ENCODE peak calls at places on chromosome X, in five cellular contexts. One of them, this sample, is unnamed.

GRCh38 chrX:150903110-150903508 is 4.6 kb upstream of the CD99L2 start:
- DNase-seq in neuronal stem cell: no peak
- DNase-seq in sigmoid colon: no peak
- DNase-seq in tibial nerve: no peak
- DNase-seq in cardiac muscle cell: no peak
- DNase-seq in this sample: no peak

GRCh38 chrX:69189972-69190371 is 24.7 kb upstream of the PJA1 start:
- DNase-seq in tibial nerve: no peak
- DNase-seq in cardiac muscle cell: peak
- DNase-seq in neuronal stem cell: no peak
- DNase-seq in sigmoid colon: no peak
- DNase-seq in this sample: no peak

GRCh38 chrX:116009871-116010710 is 160.5 kb upstream of the AGTR2 start:
- DNase-seq in cardiac muscle cell: no peak
- DNase-seq in neuronal stem cell: no peak
- DNase-seq in sigmoid colon: no peak
- DNase-seq in tibial nerve: no peak
- DNase-seq in this sample: peak

GRCh38 chrX:63656871-63657580 is 128.0 kb downstream of the ARHGEF9 start:
- DNase-seq in sigmoid colon: no peak
- DNase-seq in cardiac muscle cell: peak
- DNase-seq in tibial nerve: no peak
- DNase-seq in neuronal stem cell: no peak
- DNase-seq in this sample: no peak

GRCh38 chrX:149462849-149463248 is 42.3 kb downstream of the IDS start:
- DNase-seq in neuronal stem cell: no peak
- DNase-seq in cardiac muscle cell: peak
- DNase-seq in tibial nerve: no peak
- DNase-seq in sigmoid colon: no peak
- DNase-seq in this sample: no peak

GRCh38 chrX:150899191-150899757 is 806 bp upstream of the CD99L2 start:
- DNase-seq in tibial nerve: peak
- DNase-seq in neuronal stem cell: no peak
- DNase-seq in sigmoid colon: peak
- DNase-seq in cardiac muscle cell: peak
- DNase-seq in this sample: peak

GRCh38 chrX:73577368-73577767 is 14.4 kb downstream of the CHIC1 start:
- DNase-seq in neuronal stem cell: peak
- DNase-seq in tibial nerve: no peak
- DNase-seq in sigmoid colon: no peak
- DNase-seq in cardiac muscle cell: peak
- DNase-seq in this sample: no peak

GRCh38 chrX:151359341-151359740 is 37.7 kb upstream of the VMA21 start:
- DNase-seq in cardiac muscle cell: no peak
- DNase-seq in neuronal stem cell: no peak
- DNase-seq in sigmoid colon: no peak
- DNase-seq in tibial nerve: no peak
- DNase-seq in this sample: no peak

GRCh38 chrX:8815460-8816065 is 14.4 kb upstream of the FAM9A start:
- DNase-seq in tibial nerve: no peak
- DNase-seq in sigmoid colon: no peak
- DNase-seq in neuronal stem cell: peak
- DNase-seq in cardiac muscle cell: peak
- DNase-seq in this sample: no peak

GRCh38 chrX:73916931-73917657 is 354.1 kb downstream of the CHIC1 start:
- DNase-seq in sigmoid colon: no peak
- DNase-seq in cardiac muscle cell: peak
- DNase-seq in neuronal stem cell: peak
- DNase-seq in tibial nerve: no peak
- DNase-seq in this sample: no peak

GRCh38 chrX:94178145-94178790 is 504.3 kb downstream of the FAM133A start:
- DNase-seq in cardiac muscle cell: no peak
- DNase-seq in neuronal stem cell: no peak
- DNase-seq in sigmoid colon: no peak
- DNase-seq in tibial nerve: no peak
- DNase-seq in this sample: no peak

GRCh38 chrX:11321986-11322385 is 28.8 kb downstream of the AMELX start:
- DNase-seq in neuronal stem cell: no peak
- DNase-seq in cardiac muscle cell: peak
- DNase-seq in tibial nerve: no peak
- DNase-seq in sigmoid colon: no peak
- DNase-seq in this sample: no peak

GRCh38 chrX:143615851-143616250 is 20.1 kb downstream of the SLITRK4 start:
- DNase-seq in sigmoid colon: no peak
- DNase-seq in cardiac muscle cell: peak
- DNase-seq in tibial nerve: no peak
- DNase-seq in neuronal stem cell: no peak
- DNase-seq in this sample: no peak

GRCh38 chrX:41499984-41500383 is 52.8 kb downstream of the NYX start:
- DNase-seq in sigmoid colon: no peak
- DNase-seq in neuronal stem cell: no peak
- DNase-seq in tibial nerve: no peak
- DNase-seq in cardiac muscle cell: no peak
- DNase-seq in this sample: no peak

GRCh38 chrX:11792461-11793421 is 34.7 kb downstream of the MSL3 start:
- DNase-seq in sigmoid colon: no peak
- DNase-seq in cardiac muscle cell: peak
- DNase-seq in neuronal stem cell: no peak
- DNase-seq in tibial nerve: no peak
- DNase-seq in this sample: no peak

GRCh38 chrX:63746715-63747114 is 38.3 kb downstream of the ARHGEF9 start:
- DNase-seq in sigmoid colon: no peak
- DNase-seq in neuronal stem cell: no peak
- DNase-seq in cardiac muscle cell: no peak
- DNase-seq in tibial nerve: no peak
- DNase-seq in this sample: no peak

GRCh38 chrX:20140410-20140809 is 1.2 kb downstream of the EIF1AX start:
- DNase-seq in tibial nerve: no peak
- DNase-seq in neuronal stem cell: no peak
- DNase-seq in cardiac muscle cell: no peak
- DNase-seq in sigmoid colon: no peak
- DNase-seq in this sample: no peak

GRCh38 chrX:27680726-27681125 is 90.6 kb downstream of the DCAF8L2 start:
- DNase-seq in sigmoid colon: no peak
- DNase-seq in neuronal stem cell: no peak
- DNase-seq in cardiac muscle cell: peak
- DNase-seq in tibial nerve: no peak
- DNase-seq in this sample: no peak

GRCh38 chrX:3651272-3651671 is 62.2 kb downstream of the PRKX start:
- DNase-seq in sigmoid colon: no peak
- DNase-seq in cardiac muscle cell: peak
- DNase-seq in tibial nerve: no peak
- DNase-seq in neuronal stem cell: no peak
- DNase-seq in this sample: no peak

GRCh38 chrX:136999021-136999420 is 34.8 kb downstream of the GPR101 start:
- DNase-seq in sigmoid colon: no peak
- DNase-seq in tibial nerve: no peak
- DNase-seq in cardiac muscle cell: no peak
- DNase-seq in neuronal stem cell: no peak
- DNase-seq in this sample: no peak

GRCh38 chrX:134692233-134692632 is 34.0 kb upstream of the PLAC1 start:
- DNase-seq in sigmoid colon: no peak
- DNase-seq in cardiac muscle cell: no peak
- DNase-seq in tibial nerve: no peak
- DNase-seq in neuronal stem cell: no peak
- DNase-seq in this sample: no peak

GRCh38 chrX:6460893-6461490 is 73.9 kb downstream of the VCX3A start:
- DNase-seq in tibial nerve: no peak
- DNase-seq in neuronal stem cell: no peak
- DNase-seq in cardiac muscle cell: no peak
- DNase-seq in sigmoid colon: no peak
- DNase-seq in this sample: no peak

GRCh38 chrX:63784902-63785692 is at the start of gene ARHGEF9:
- DNase-seq in sigmoid colon: peak
- DNase-seq in cardiac muscle cell: peak
- DNase-seq in tibial nerve: no peak
- DNase-seq in neuronal stem cell: peak
- DNase-seq in this sample: peak

GRCh38 chrX:101407167-101407747 is 468 bp downstream of the GLA start:
- DNase-seq in sigmoid colon: no peak
- DNase-seq in tibial nerve: no peak
- DNase-seq in neuronal stem cell: no peak
- DNase-seq in cardiac muscle cell: no peak
- DNase-seq in this sample: no peak

GRCh38 chrX:130060122-130061069 is 49.9 kb downstream of the ELF4 start:
- DNase-seq in tibial nerve: peak
- DNase-seq in sigmoid colon: peak
- DNase-seq in neuronal stem cell: peak
- DNase-seq in cardiac muscle cell: peak
- DNase-seq in this sample: peak

GRCh38 chrX:99394450-99394849 is 1015.6 kb downstream of the PCDH19 start:
- DNase-seq in tibial nerve: no peak
- DNase-seq in sigmoid colon: no peak
- DNase-seq in cardiac muscle cell: no peak
- DNase-seq in neuronal stem cell: no peak
- DNase-seq in this sample: no peak

GRCh38 chrX:115372026-115372610 is 82.6 kb downstream of the LUZP4 start:
- DNase-seq in sigmoid colon: no peak
- DNase-seq in neuronal stem cell: no peak
- DNase-seq in cardiac muscle cell: peak
- DNase-seq in tibial nerve: no peak
- DNase-seq in this sample: no peak

GRCh38 chrX:55815546-55815945 is 98.0 kb downstream of the RRAGB start:
- DNase-seq in neuronal stem cell: no peak
- DNase-seq in sigmoid colon: no peak
- DNase-seq in tibial nerve: no peak
- DNase-seq in cardiac muscle cell: no peak
- DNase-seq in this sample: no peak

GRCh38 chrX:12799118-12799517 is 7.9 kb downstream of the PRPS2 start:
- DNase-seq in neuronal stem cell: no peak
- DNase-seq in tibial nerve: no peak
- DNase-seq in sigmoid colon: no peak
- DNase-seq in cardiac muscle cell: no peak
- DNase-seq in this sample: no peak

GRCh38 chrX:134969726-134970125 is 21.1 kb upstream of the SMIM10 start:
- DNase-seq in cardiac muscle cell: no peak
- DNase-seq in neuronal stem cell: no peak
- DNase-seq in tibial nerve: no peak
- DNase-seq in sigmoid colon: no peak
- DNase-seq in this sample: no peak

GRCh38 chrX:49157194-49157593 is 5.4 kb upstream of the MAGIX start:
- DNase-seq in cardiac muscle cell: no peak
- DNase-seq in neuronal stem cell: no peak
- DNase-seq in tibial nerve: no peak
- DNase-seq in sigmoid colon: no peak
- DNase-seq in this sample: no peak

GRCh38 chrX:124127496-124127895 is 166.0 kb downstream of the STAG2 start:
- DNase-seq in tibial nerve: no peak
- DNase-seq in neuronal stem cell: no peak
- DNase-seq in cardiac muscle cell: no peak
- DNase-seq in sigmoid colon: no peak
- DNase-seq in this sample: no peak

GRCh38 chrX:152044383-152044782 is 69.9 kb upstream of the GABRE start:
- DNase-seq in neuronal stem cell: no peak
- DNase-seq in cardiac muscle cell: no peak
- DNase-seq in sigmoid colon: no peak
- DNase-seq in tibial nerve: no peak
- DNase-seq in this sample: no peak

GRCh38 chrX:1507511-1508463 is 29.2 kb downstream of the P2RY8 start:
- DNase-seq in cardiac muscle cell: no peak
- DNase-seq in neuronal stem cell: no peak
- DNase-seq in tibial nerve: no peak
- DNase-seq in sigmoid colon: peak
- DNase-seq in this sample: no peak

GRCh38 chrX:78747471-78747870 is at the start of gene LPAR4:
- DNase-seq in cardiac muscle cell: peak
- DNase-seq in tibial nerve: no peak
- DNase-seq in neuronal stem cell: peak
- DNase-seq in sigmoid colon: no peak
- DNase-seq in this sample: no peak
- H3K27ac ChIP-seq in cardiac muscle cell: no peak
- H3K27ac ChIP-seq in tibial nerve: no peak
- H3K27ac ChIP-seq in neuronal stem cell: peak
- H3K27ac ChIP-seq in sigmoid colon: no peak
- H3K27ac ChIP-seq in this sample: no peak

GRCh38 chrX:119481218-119481875 is 13.1 kb downstream of the SLC25A5 start:
- DNase-seq in neuronal stem cell: no peak
- DNase-seq in cardiac muscle cell: peak
- DNase-seq in sigmoid colon: peak
- DNase-seq in tibial nerve: no peak
- DNase-seq in this sample: no peak
- H3K27ac ChIP-seq in neuronal stem cell: no peak
- H3K27ac ChIP-seq in cardiac muscle cell: no peak
- H3K27ac ChIP-seq in sigmoid colon: no peak
- H3K27ac ChIP-seq in tibial nerve: no peak
- H3K27ac ChIP-seq in this sample: no peak

DNA sequence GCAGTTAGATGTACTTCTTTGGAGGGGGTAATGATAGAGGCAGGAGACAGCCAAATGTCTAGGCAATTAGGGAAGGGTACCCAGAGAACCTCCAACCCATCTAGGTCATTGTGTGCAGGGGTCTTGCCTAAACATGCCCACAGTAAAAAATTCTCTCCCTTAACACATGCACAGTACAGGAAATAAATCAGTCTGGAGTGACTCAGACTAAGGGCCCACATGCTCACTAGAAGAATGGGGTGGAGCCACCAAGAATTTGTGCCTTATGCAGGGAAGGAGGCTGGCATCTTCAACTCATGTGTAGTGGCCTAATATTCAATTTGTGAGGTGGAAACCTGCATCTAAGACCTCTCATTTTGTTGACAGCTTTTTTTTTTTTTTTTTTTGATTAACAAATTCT is 945.3 kb upstream of the GRIA3 start:
- DNase-seq in tibial nerve: no peak
- DNase-seq in cardiac muscle cell: no peak
- DNase-seq in neuronal stem cell: no peak
- DNase-seq in sigmoid colon: no peak
- DNase-seq in this sample: no peak
- H3K27ac ChIP-seq in tibial nerve: no peak
- H3K27ac ChIP-seq in cardiac muscle cell: no peak
- H3K27ac ChIP-seq in neuronal stem cell: no peak
- H3K27ac ChIP-seq in sigmoid colon: no peak
- H3K27ac ChIP-seq in this sample: no peak

DNA sequence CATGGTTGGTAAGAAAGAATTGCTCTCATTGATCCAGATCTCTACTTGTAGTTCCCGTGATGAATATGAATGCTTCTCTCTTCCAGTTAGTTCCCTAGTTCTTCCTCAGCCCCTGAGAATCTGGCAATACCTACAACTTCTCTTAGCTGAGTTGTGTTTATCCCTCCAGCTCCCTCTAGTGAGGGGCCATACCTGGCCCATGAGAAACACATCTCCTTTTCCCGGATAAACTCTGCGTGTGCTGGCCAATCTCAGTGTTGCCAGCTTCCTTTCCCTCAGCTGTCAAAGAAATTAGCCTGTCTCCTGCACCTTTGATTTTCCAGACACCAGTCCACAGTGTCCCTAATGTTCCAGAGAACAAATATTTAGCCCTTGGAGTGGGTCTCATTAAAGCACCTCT is 5.7 kb downstream of the CBLL2 start:
- DNase-seq in sigmoid colon: no peak
- DNase-seq in cardiac muscle cell: no peak
- DNase-seq in tibial nerve: no peak
- DNase-seq in neuronal stem cell: no peak
- DNase-seq in this sample: no peak
- H3K27ac ChIP-seq in sigmoid colon: no peak
- H3K27ac ChIP-seq in cardiac muscle cell: no peak
- H3K27ac ChIP-seq in tibial nerve: no peak
- H3K27ac ChIP-seq in neuronal stem cell: no peak
- H3K27ac ChIP-seq in this sample: no peak

GRCh38 chrX:17375631-17376380 is 806 bp downstream of the NHS start:
- DNase-seq in tibial nerve: peak
- DNase-seq in sigmoid colon: peak
- DNase-seq in neuronal stem cell: peak
- DNase-seq in cardiac muscle cell: peak
- DNase-seq in this sample: no peak
- H3K27ac ChIP-seq in tibial nerve: peak
- H3K27ac ChIP-seq in sigmoid colon: peak
- H3K27ac ChIP-seq in neuronal stem cell: no peak
- H3K27ac ChIP-seq in cardiac muscle cell: no peak
- H3K27ac ChIP-seq in this sample: no peak

This sample was measured in substantia nigra.